ENCODE peak calls at places on chromosomes 11 and 22, in nine cellular contexts. L is activated gamma-delta T cell treated with Interleukin-2 at 50 U/mL for 16 hours; N is smooth muscle cell of the brain vasculature; V is stimulated activated CD4-positive, alpha-beta T cell treated with anti-CD3 and anti-CD28 coated beads, Interleukin-15, amount 100 ng/mL, for 24 hours; S is lung; T is NCI-H1092 treated with DMSO at 0.1 percent for 48 hours; O is fibroblast of the conjunctiva; K is substantia nigra; U is kidney epithelial cell. H is an unnamed sample.

GRCh38 chr22:26398741-26399153 is 30.3 kb upstream of the ASPHD2 start:
- DNase-seq in S (peak), U (peak), N (peak), O (peak), T (peak), V (peak), K (peak), L (peak), H (peak)

GRCh38 chr11:132125855-132126841 is 755.7 kb downstream of the NTM start:
- DNase-seq in O (no peak), V (peak), U (no peak), K (no peak), L (no peak), T (peak), N (no peak), S (no peak), H (no peak)

GRCh38 chr11:122659676-122660571 is 4.4 kb downstream of the UBASH3B start:
- DNase-seq in V (no peak), S (no peak), K (no peak), T (peak), L (no peak), N (no peak), O (no peak), U (no peak), H (no peak)

GRCh38 chr11:1824221-1825038 is 10.4 kb upstream of the SYT8 start:
- DNase-seq in V (no peak), O (no peak), U (no peak), L (no peak), N (no peak), S (no peak), T (no peak), K (no peak), H (no peak)

GRCh38 chr11:84747871-84748270 is 879.3 kb downstream of the DLG2 start:
- DNase-seq in N (no peak), L (no peak), O (no peak), T (no peak), U (no peak), S (no peak), K (no peak), V (no peak), H (no peak)

GRCh38 chr11:55501014-55501413 is 53.3 kb upstream of the OR4C15 start:
- DNase-seq in T (no peak), L (no peak), K (no peak), N (no peak), V (no peak), O (no peak), U (no peak), S (no peak), H (no peak)

GRCh38 chr22:45612451-45612901 is 59.2 kb upstream of the ATXN10 start:
- DNase-seq in S (no peak), O (peak), N (peak), K (no peak), V (peak), L (no peak), U (peak), T (no peak), H (peak)

GRCh38 chr11:111421251-111421650 is 42.2 kb upstream of the POU2AF1 start:
- DNase-seq in S (no peak), O (no peak), V (no peak), T (no peak), U (no peak), K (no peak), L (no peak), N (no peak), H (no peak)

GRCh38 chr11:13462928-13463778 is at the start of gene BTBD10:
- DNase-seq in N (peak), T (peak), O (peak), V (peak), K (peak), L (peak), S (peak), U (peak), H (peak)

GRCh38 chr11:34827239-34827638 is 88.9 kb downstream of the APIP start:
- DNase-seq in L (no peak), K (no peak), U (no peak), V (no peak), T (no peak), O (no peak), S (no peak), N (no peak), H (no peak)

GRCh38 chr22:36125994-36126531 is 34.5 kb downstream of the APOL3 start:
- DNase-seq in U (no peak), V (no peak), L (no peak), K (no peak), N (no peak), T (no peak), O (no peak), S (no peak), H (no peak)

GRCh38 chr11:111793863-111794262 is 27.7 kb upstream of the PPP2R1B start:
- DNase-seq in K (no peak), T (no peak), S (no peak), N (no peak), O (peak), U (peak), L (no peak), V (no peak), H (no peak)

GRCh38 chr11:17406082-17406817 is 17.8 kb upstream of the KCNJ11 start:
- DNase-seq in U (no peak), V (no peak), K (no peak), T (no peak), S (peak), N (no peak), L (no peak), O (no peak), H (no peak)

GRCh38 chr11:44011797-44012196 is 36.0 kb upstream of the ACCSL start:
- DNase-seq in O (no peak), N (no peak), S (no peak), L (no peak), V (no peak), T (no peak), K (no peak), U (no peak), H (no peak)

GRCh38 chr11:111978028-111978771 is 41.1 kb downstream of the DIXDC1 start:
- DNase-seq in U (no peak), V (no peak), N (peak), S (no peak), O (peak), K (peak), L (no peak), T (peak), H (no peak)

GRCh38 chr11:70569996-70570692 is 171.8 kb downstream of the CTTN start:
- DNase-seq in O (no peak), S (no peak), T (no peak), K (no peak), L (no peak), N (no peak), V (no peak), U (no peak), H (no peak)

GRCh38 chr22:35342390-35342789 is 38.5 kb upstream of the HMOX1 start:
- DNase-seq in L (no peak), V (no peak), O (no peak), S (no peak), N (no peak), K (no peak), T (no peak), U (no peak), H (no peak)

GRCh38 chr11:57223601-57224000 is 13.4 kb downstream of the APLNR start:
- DNase-seq in V (no peak), K (no peak), O (no peak), T (no peak), S (no peak), N (no peak), L (no peak), U (no peak), H (no peak)

GRCh38 chr11:103525069-103525468 is 415.8 kb downstream of the DYNC2H1 start:
- DNase-seq in U (no peak), V (no peak), O (no peak), T (no peak), N (no peak), L (no peak), S (no peak), K (no peak), H (peak)

GRCh38 chr22:50627452-50627913 is 469 bp downstream of the ARSA start:
- DNase-seq in L (no peak), S (no peak), N (no peak), V (peak), K (no peak), T (no peak), U (no peak), O (no peak), H (no peak)

GRCh38 chr22:36249160-36249559 is 3.8 kb upstream of the APOL1 start:
- DNase-seq in T (no peak), V (no peak), U (no peak), S (no peak), O (no peak), K (no peak), N (no peak), L (no peak), H (no peak)

GRCh38 chr11:40877981-40878380 is 581.5 kb downstream of the LRRC4C start:
- DNase-seq in L (no peak), T (no peak), K (no peak), N (no peak), S (no peak), V (no peak), U (no peak), O (no peak), H (no peak)

GRCh38 chr11:107957109-107957588 is 28.9 kb downstream of the RAB39A start:
- DNase-seq in N (no peak), L (no peak), S (no peak), V (no peak), T (no peak), K (no peak), U (no peak), O (peak), H (no peak)

GRCh38 chr22:36585841-36586240 is 56.9 kb upstream of the EIF3D start:
- DNase-seq in S (no peak), V (no peak), U (no peak), T (no peak), O (no peak), K (no peak), L (no peak), N (no peak), H (no peak)

GRCh38 chr11:119602745-119603373 is 126.1 kb downstream of the NECTIN1 start:
- DNase-seq in S (no peak), N (no peak), U (no peak), V (no peak), L (no peak), O (no peak), T (no peak), K (no peak), H (no peak)

GRCh38 chr22:38016182-38017078 is 32.1 kb upstream of the SOX10 start:
- DNase-seq in T (peak), S (peak), N (no peak), K (peak), O (no peak), U (no peak), V (no peak), L (no peak), H (no peak)

GRCh38 chr11:65537620-65538231 is 12.8 kb downstream of the SCYL1 start:
- DNase-seq in V (no peak), T (no peak), U (no peak), N (no peak), O (no peak), K (no peak), S (no peak), L (no peak), H (no peak)

GRCh38 chr11:13054278-13054677 is 45.2 kb downstream of the RASSF10 start:
- DNase-seq in U (no peak), O (no peak), K (no peak), T (no peak), V (no peak), S (no peak), L (no peak), N (no peak), H (no peak)

GRCh38 chr11:3091846-3092602 is 34.8 kb upstream of the CARS1 start:
- DNase-seq in L (peak), T (peak), U (no peak), V (peak), K (peak), O (no peak), S (peak), N (no peak), H (peak)

GRCh38 chr11:113553905-113554304 is 78.7 kb upstream of the DRD2 start:
- DNase-seq in K (no peak), T (peak), L (no peak), U (no peak), S (no peak), O (no peak), N (no peak), V (no peak), H (no peak)

GRCh38 chr11:70644343-70645060 is 246.2 kb downstream of the CTTN start:
- DNase-seq in N (no peak), S (no peak), L (no peak), V (no peak), K (no peak), T (no peak), U (no peak), O (no peak), H (no peak)

GRCh38 chr11:64400096-64400495 is 41.1 kb downstream of the RPS6KA4 start:
- DNase-seq in K (no peak), U (no peak), O (no peak), N (no peak), S (no peak), V (no peak), L (no peak), T (no peak), H (no peak)

GRCh38 chr22:28395920-28396447 is 283.7 kb downstream of the TTC28 start:
- DNase-seq in T (no peak), K (no peak), U (no peak), O (no peak), L (no peak), S (no peak), V (no peak), N (no peak), H (peak)

GRCh38 chr11:117045956-117046355 is 52.3 kb downstream of the SIK3 start:
- DNase-seq in O (peak), N (no peak), K (peak), S (peak), T (no peak), V (no peak), L (no peak), U (no peak), H (no peak)

GRCh38 chr22:46569055-46569847 is 31.8 kb upstream of the CELSR1 start:
- DNase-seq in S (no peak), L (no peak), O (no peak), T (no peak), V (no peak), U (no peak), K (no peak), N (no peak), H (no peak)

GRCh38 chr11:19892876-19893275 is 180.2 kb downstream of the NAV2 start:
- DNase-seq in O (no peak), U (no peak), T (no peak), V (no peak), S (no peak), L (no peak), N (no peak), K (no peak), H (no peak)